ENCODE peak calls at places on chromosome 22, in five cellular contexts. One of them, this sample, is unnamed.

GRCh38 chr22:44519895-44520294 is 21.9 kb upstream of the RTL6 start:
- DNase-seq in activated T-cell treated with anti-CD3 and anti-CD28 coated beads, Interleukin-2, amount 50 U/mL, for 72 hours: no peak
- DNase-seq in endothelial cell: no peak
- DNase-seq in iris pigment epithelial cell: no peak
- DNase-seq in iPS-NIHi11: no peak
- DNase-seq in this sample: no peak

GRCh38 chr22:47967841-47968240 is 1205.4 kb downstream of the TBC1D22A start:
- DNase-seq in activated T-cell treated with anti-CD3 and anti-CD28 coated beads, Interleukin-2, amount 50 U/mL, for 72 hours: no peak
- DNase-seq in endothelial cell: no peak
- DNase-seq in iris pigment epithelial cell: no peak
- DNase-seq in iPS-NIHi11: no peak
- DNase-seq in this sample: peak; percentile 17

GRCh38 chr22:24445481-24446290 is 18.3 kb downstream of the ADORA2A start:
- DNase-seq in activated T-cell treated with anti-CD3 and anti-CD28 coated beads, Interleukin-2, amount 50 U/mL, for 72 hours: peak; percentile 49
- DNase-seq in endothelial cell: no peak
- DNase-seq in iris pigment epithelial cell: no peak
- DNase-seq in iPS-NIHi11: no peak
- DNase-seq in this sample: no peak

GRCh38 chr22:46626911-46627805 is 7.0 kb downstream of the GRAMD4 start:
- DNase-seq in activated T-cell treated with anti-CD3 and anti-CD28 coated beads, Interleukin-2, amount 50 U/mL, for 72 hours: no peak
- DNase-seq in endothelial cell: no peak
- DNase-seq in iris pigment epithelial cell: no peak
- DNase-seq in iPS-NIHi11: peak; percentile 98
- DNase-seq in this sample: peak; percentile 92

GRCh38 chr22:43110927-43111623 is 525 bp downstream of the BIK start:
- DNase-seq in activated T-cell treated with anti-CD3 and anti-CD28 coated beads, Interleukin-2, amount 50 U/mL, for 72 hours: peak; percentile 52
- DNase-seq in endothelial cell: no peak
- DNase-seq in iris pigment epithelial cell: no peak
- DNase-seq in iPS-NIHi11: peak; percentile 58
- DNase-seq in this sample: peak; percentile 45

GRCh38 chr22:44928711-44929347 is 81.0 kb downstream of the PHF21B start:
- DNase-seq in activated T-cell treated with anti-CD3 and anti-CD28 coated beads, Interleukin-2, amount 50 U/mL, for 72 hours: no peak
- DNase-seq in endothelial cell: no peak
- DNase-seq in iris pigment epithelial cell: no peak
- DNase-seq in iPS-NIHi11: no peak
- DNase-seq in this sample: no peak

GRCh38 chr22:32648486-32648885 is 153.0 kb upstream of the TIMP3 start:
- DNase-seq in activated T-cell treated with anti-CD3 and anti-CD28 coated beads, Interleukin-2, amount 50 U/mL, for 72 hours: no peak
- DNase-seq in endothelial cell: no peak
- DNase-seq in iris pigment epithelial cell: no peak
- DNase-seq in iPS-NIHi11: no peak
- DNase-seq in this sample: no peak

GRCh38 chr22:44366372-44367310 is 53.9 kb upstream of the SHISAL1 start:
- DNase-seq in activated T-cell treated with anti-CD3 and anti-CD28 coated beads, Interleukin-2, amount 50 U/mL, for 72 hours: no peak
- DNase-seq in endothelial cell: no peak
- DNase-seq in iris pigment epithelial cell: no peak
- DNase-seq in iPS-NIHi11: no peak
- DNase-seq in this sample: no peak

GRCh38 chr22:43042101-43042780 is 27.3 kb upstream of the PACSIN2 start:
- DNase-seq in activated T-cell treated with anti-CD3 and anti-CD28 coated beads, Interleukin-2, amount 50 U/mL, for 72 hours: no peak
- DNase-seq in endothelial cell: no peak
- DNase-seq in iris pigment epithelial cell: no peak
- DNase-seq in iPS-NIHi11: no peak
- DNase-seq in this sample: no peak

GRCh38 chr22:29032014-29032475 is 29.6 kb downstream of the C22orf31 start:
- DNase-seq in activated T-cell treated with anti-CD3 and anti-CD28 coated beads, Interleukin-2, amount 50 U/mL, for 72 hours: no peak
- DNase-seq in endothelial cell: no peak
- DNase-seq in iris pigment epithelial cell: peak; percentile 7
- DNase-seq in iPS-NIHi11: no peak
- DNase-seq in this sample: no peak

GRCh38 chr22:45678961-45679912 is 7.6 kb downstream of the ATXN10 start:
- DNase-seq in activated T-cell treated with anti-CD3 and anti-CD28 coated beads, Interleukin-2, amount 50 U/mL, for 72 hours: no peak
- DNase-seq in endothelial cell: no peak
- DNase-seq in iris pigment epithelial cell: peak; percentile 69
- DNase-seq in iPS-NIHi11: no peak
- DNase-seq in this sample: no peak

GRCh38 chr22:49437356-49437755 is 390.3 kb downstream of the BRD1 start:
- DNase-seq in activated T-cell treated with anti-CD3 and anti-CD28 coated beads, Interleukin-2, amount 50 U/mL, for 72 hours: no peak
- DNase-seq in endothelial cell: no peak
- DNase-seq in iris pigment epithelial cell: no peak
- DNase-seq in iPS-NIHi11: no peak
- DNase-seq in this sample: no peak

GRCh38 chr22:42915980-42916765 is 59.1 kb upstream of the ARFGAP3 start:
- DNase-seq in activated T-cell treated with anti-CD3 and anti-CD28 coated beads, Interleukin-2, amount 50 U/mL, for 72 hours: no peak
- DNase-seq in endothelial cell: no peak
- DNase-seq in iris pigment epithelial cell: no peak
- DNase-seq in iPS-NIHi11: peak; percentile 70
- DNase-seq in this sample: peak; percentile 42

GRCh38 chr22:37454857-37455686 is 27.8 kb upstream of the ELFN2 start:
- DNase-seq in activated T-cell treated with anti-CD3 and anti-CD28 coated beads, Interleukin-2, amount 50 U/mL, for 72 hours: no peak
- DNase-seq in endothelial cell: no peak
- DNase-seq in iris pigment epithelial cell: peak; percentile 93
- DNase-seq in iPS-NIHi11: no peak
- DNase-seq in this sample: no peak

GRCh38 chr22:43126506-43127165 is 16.1 kb downstream of the BIK start:
- DNase-seq in activated T-cell treated with anti-CD3 and anti-CD28 coated beads, Interleukin-2, amount 50 U/mL, for 72 hours: no peak
- DNase-seq in endothelial cell: no peak
- DNase-seq in iris pigment epithelial cell: peak; percentile 86
- DNase-seq in iPS-NIHi11: peak; percentile 65
- DNase-seq in this sample: no peak

GRCh38 chr22:30940655-30941362 is 27.8 kb downstream of the MORC2 start:
- DNase-seq in activated T-cell treated with anti-CD3 and anti-CD28 coated beads, Interleukin-2, amount 50 U/mL, for 72 hours: peak; percentile 24
- DNase-seq in endothelial cell: no peak
- DNase-seq in iris pigment epithelial cell: no peak
- DNase-seq in iPS-NIHi11: no peak
- DNase-seq in this sample: no peak

GRCh38 chr22:29665486-29665885 is 54.3 kb upstream of the CABP7 start:
- DNase-seq in activated T-cell treated with anti-CD3 and anti-CD28 coated beads, Interleukin-2, amount 50 U/mL, for 72 hours: no peak
- DNase-seq in endothelial cell: no peak
- DNase-seq in iris pigment epithelial cell: no peak
- DNase-seq in iPS-NIHi11: no peak
- DNase-seq in this sample: no peak

GRCh38 chr22:48718818-48719500 is 1108.7 kb downstream of the BRD1 start:
- DNase-seq in activated T-cell treated with anti-CD3 and anti-CD28 coated beads, Interleukin-2, amount 50 U/mL, for 72 hours: no peak
- DNase-seq in endothelial cell: no peak
- DNase-seq in iris pigment epithelial cell: no peak
- DNase-seq in iPS-NIHi11: no peak
- DNase-seq in this sample: no peak

GRCh38 chr22:45212306-45212709 is 28.4 kb downstream of the KIAA0930 start:
- DNase-seq in activated T-cell treated with anti-CD3 and anti-CD28 coated beads, Interleukin-2, amount 50 U/mL, for 72 hours: no peak
- DNase-seq in endothelial cell: peak; percentile 17
- DNase-seq in iris pigment epithelial cell: peak; percentile 85
- DNase-seq in iPS-NIHi11: peak; percentile 47
- DNase-seq in this sample: no peak

GRCh38 chr22:18954333-18954732 is 18.2 kb upstream of the PRODH start:
- DNase-seq in activated T-cell treated with anti-CD3 and anti-CD28 coated beads, Interleukin-2, amount 50 U/mL, for 72 hours: peak; percentile 61
- DNase-seq in endothelial cell: peak; percentile 86
- DNase-seq in iris pigment epithelial cell: peak; percentile 34
- DNase-seq in iPS-NIHi11: peak; percentile 92
- DNase-seq in this sample: peak; percentile 87

GRCh38 chr22:30867746-30868662 is 100.6 kb downstream of the MORC2 start:
- DNase-seq in activated T-cell treated with anti-CD3 and anti-CD28 coated beads, Interleukin-2, amount 50 U/mL, for 72 hours: no peak
- DNase-seq in endothelial cell: no peak
- DNase-seq in iris pigment epithelial cell: no peak
- DNase-seq in iPS-NIHi11: peak; percentile 16
- DNase-seq in this sample: no peak

GRCh38 chr22:30290679-30291333 is 1.5 kb upstream of the CASTOR1 start:
- DNase-seq in activated T-cell treated with anti-CD3 and anti-CD28 coated beads, Interleukin-2, amount 50 U/mL, for 72 hours: no peak
- DNase-seq in endothelial cell: peak; percentile 52
- DNase-seq in iris pigment epithelial cell: peak; percentile 63
- DNase-seq in iPS-NIHi11: peak; percentile 45
- DNase-seq in this sample: no peak

GRCh38 chr22:46172522-46172921 is 22.2 kb downstream of the PPARA start:
- DNase-seq in activated T-cell treated with anti-CD3 and anti-CD28 coated beads, Interleukin-2, amount 50 U/mL, for 72 hours: no peak
- DNase-seq in endothelial cell: no peak
- DNase-seq in iris pigment epithelial cell: no peak
- DNase-seq in iPS-NIHi11: no peak
- DNase-seq in this sample: no peak

GRCh38 chr22:50671641-50672040 is 982 bp upstream of the SHANK3 start:
- DNase-seq in activated T-cell treated with anti-CD3 and anti-CD28 coated beads, Interleukin-2, amount 50 U/mL, for 72 hours: no peak
- DNase-seq in endothelial cell: no peak
- DNase-seq in iris pigment epithelial cell: no peak
- DNase-seq in iPS-NIHi11: peak; percentile 7
- DNase-seq in this sample: no peak